ENCODE peak calls at places on chromosome 2, in six cellular contexts. I is CD8-positive, alpha-beta T cell; U is GM03348; R is left ventricle myocardium superior; Z is adipocyte; J is NCI-H226. L is an unnamed sample.

GRCh38 chr2:19848952-19849351 is 52.8 kb downstream of the TTC32 start:
- DNase-seq in U (no peak), J (no peak), R (no peak), Z (no peak), I (no peak), L (no peak)

GRCh38 chr2:190718652-190719526 is 70.0 kb downstream of the NAB1 start:
- DNase-seq in R (no peak), I (no peak), J (peak), Z (peak), U (peak), L (peak)

GRCh38 chr2:235170016-235170415 is 218.2 kb downstream of the SH3BP4 start:
- DNase-seq in R (no peak), I (no peak), Z (peak), U (peak), J (no peak), L (no peak)

GRCh38 chr2:33476100-33476792 is at the start of gene RASGRP3:
- DNase-seq in U (peak), R (peak), I (peak), Z (peak), J (peak), L (peak)

GRCh38 chr2:85501244-85501643 is 37.7 kb upstream of the MAT2A start:
- DNase-seq in J (peak), Z (no peak), I (no peak), U (no peak), R (no peak), L (no peak)

GRCh38 chr2:221025397-221025796 is 546.7 kb downstream of the EPHA4 start:
- DNase-seq in Z (no peak), R (no peak), J (no peak), U (no peak), I (no peak), L (no peak)

GRCh38 chr2:121239969-121240368 is 45.0 kb downstream of the TFCP2L1 start:
- DNase-seq in U (no peak), J (no peak), Z (no peak), R (no peak), I (no peak), L (no peak)

GRCh38 chr2:10361220-10361588 is 58.5 kb downstream of the HPCAL1 start:
- DNase-seq in J (no peak), U (no peak), R (no peak), I (no peak), Z (no peak), L (no peak)

GRCh38 chr2:232518844-232519243 is 1.3 kb upstream of the PRSS56 start:
- DNase-seq in I (no peak), R (no peak), Z (no peak), U (no peak), J (no peak), L (no peak)

GRCh38 chr2:182015334-182016109 is 29.9 kb downstream of the PPP1R1C start:
- DNase-seq in U (no peak), Z (no peak), J (peak), R (no peak), I (no peak), L (no peak)

GRCh38 chr2:234996467-234997270 is 44.9 kb downstream of the SH3BP4 start:
- DNase-seq in Z (peak), U (peak), R (no peak), I (no peak), J (peak), L (no peak)

GRCh38 chr2:73333564-73333963 is 40.2 kb upstream of the EGR4 start:
- DNase-seq in Z (no peak), I (no peak), U (no peak), J (no peak), R (no peak), L (no peak)

GRCh38 chr2:131394147-131394931 is 30.4 kb upstream of the RAB6D start:
- DNase-seq in U (peak), Z (no peak), I (no peak), R (no peak), J (no peak), L (no peak)

GRCh38 chr2:97953867-97954266 is 41.9 kb downstream of the TMEM131 start:
- DNase-seq in Z (no peak), R (no peak), I (no peak), U (no peak), J (no peak), L (no peak)

GRCh38 chr2:176398783-176399182 is 129.5 kb downstream of the MTX2 start:
- DNase-seq in Z (peak), I (no peak), U (peak), R (no peak), J (no peak), L (no peak)

GRCh38 chr2:22842209-22842608 is 542.8 kb upstream of the KLHL29 start:
- DNase-seq in U (no peak), Z (no peak), R (no peak), J (no peak), I (no peak), L (no peak)

GRCh38 chr2:191638079-191638801 is 39.7 kb upstream of the NABP1 start:
- DNase-seq in J (no peak), I (no peak), R (no peak), U (peak), Z (peak), L (no peak)

GRCh38 chr2:207835805-207836204 is 66.1 kb upstream of the FZD5 start:
- DNase-seq in R (no peak), U (no peak), I (no peak), Z (no peak), J (no peak), L (no peak)

GRCh38 chr2:196657332-196657731 is 17.8 kb downstream of the CCDC150 start:
- DNase-seq in I (no peak), R (no peak), U (no peak), Z (no peak), J (no peak), L (no peak)

GRCh38 chr2:133710613-133711012 is 142.3 kb upstream of the NCKAP5 start:
- DNase-seq in U (no peak), Z (no peak), J (peak), R (no peak), I (no peak), L (no peak)

GRCh38 chr2:147487286-147487979 is 357.4 kb upstream of the ACVR2A start:
- DNase-seq in J (no peak), R (no peak), Z (no peak), U (no peak), I (no peak), L (no peak)

GRCh38 chr2:9380702-9381628 is 42.4 kb downstream of the ITGB1BP1 start:
- DNase-seq in Z (peak), I (no peak), J (peak), U (peak), R (peak), L (peak)

GRCh38 chr2:155404433-155405002 is 706.0 kb downstream of the KCNJ3 start:
- DNase-seq in U (no peak), I (no peak), R (no peak), Z (no peak), J (no peak), L (no peak)

GRCh38 chr2:101820519-101820918 is 123.0 kb downstream of the MAP4K4 start:
- DNase-seq in Z (peak), I (no peak), U (peak), R (no peak), J (peak), L (no peak)

GRCh38 chr2:227759411-227760113 is 13.9 kb downstream of the SCYGR8 start:
- DNase-seq in R (no peak), I (no peak), Z (peak), U (no peak), J (no peak), L (no peak)

GRCh38 chr2:234994340-234995321 is 42.8 kb downstream of the SH3BP4 start:
- DNase-seq in J (no peak), I (no peak), R (no peak), Z (no peak), U (no peak), L (no peak)

GRCh38 chr2:65379721-65380171 is 52.7 kb downstream of the SPRED2 start:
- DNase-seq in U (no peak), J (no peak), R (no peak), I (no peak), Z (no peak), L (no peak)